ENCODE peak calls at places on chromosome 12, in eight cellular contexts. S is activated naive CD8-positive, alpha-beta T cell treated with anti-CD3 and anti-CD28 coated beads for 36 hours; N is HT1080; J is cardiac muscle cell; B is RPMI8226; W is GM18507; M is ELR; F is fibroblast of villous mesenchyme. E is an unnamed sample.

GRCh38 chr12:32920506-32921085 is 24.0 kb upstream of the PKP2 start:
- DNase-seq in S (no peak), N (no peak), J (no peak), B (no peak), W (no peak), M (peak; percentile 1), F (no peak), E (no peak)

GRCh38 chr12:57148469-57149308 is 1.3 kb upstream of the LRP1-AS start:
- DNase-seq in S (no peak), N (peak; percentile 32), J (peak; percentile 90), B (no peak), W (no peak), M (peak; percentile 63), F (peak; percentile 91), E (no peak)

GRCh38 chr12:23361971-23362370 is 587.5 kb downstream of the SOX5 start:
- DNase-seq in S (no peak), N (no peak), J (no peak), B (no peak), W (no peak), M (no peak), F (no peak), E (no peak)

GRCh38 chr12:64826234-64826633 is 1.8 kb downstream of the TBC1D30 start:
- DNase-seq in S (peak; percentile 57), N (peak; percentile 18), J (peak; percentile 76), B (peak; percentile 19), W (no peak), M (peak; percentile 42), F (peak; percentile 41), E (peak; percentile 78)

GRCh38 chr12:92570056-92570753 is 132.6 kb upstream of the PLEKHG7 start:
- DNase-seq in S (peak; percentile 20), N (peak; percentile 78), J (peak; percentile 90), B (peak; percentile 67), W (no peak), M (peak; percentile 81), F (peak; percentile 89), E (peak; percentile 85)

GRCh38 chr12:93273834-93274705 is 103.7 kb upstream of the NUDT4 start:
- DNase-seq in S (no peak), N (no peak), J (no peak), B (no peak), W (no peak), M (no peak), F (no peak), E (peak; percentile 45)

GRCh38 chr12:101654442-101654841 is 43.0 kb upstream of the CHPT1 start:
- DNase-seq in S (no peak), N (no peak), J (no peak), B (no peak), W (no peak), M (no peak), F (no peak), E (no peak)

GRCh38 chr12:639566-639965 is 23.7 kb downstream of the NINJ2 start:
- DNase-seq in S (peak; percentile 15), N (no peak), J (no peak), B (no peak), W (no peak), M (no peak), F (no peak), E (no peak)

GRCh38 chr12:116026768-116027550 is 250.5 kb downstream of the MED13L start:
- DNase-seq in S (peak; percentile 1), N (no peak), J (no peak), B (no peak), W (no peak), M (no peak), F (no peak), E (no peak)

GRCh38 chr12:107491856-107492255 is 193.7 kb upstream of the PWP1 start:
- DNase-seq in S (no peak), N (peak; percentile 47), J (peak; percentile 11), B (no peak), W (no peak), M (no peak), F (no peak), E (no peak)

GRCh38 chr12:29220632-29221336 is 71.7 kb downstream of the FAR2 start:
- DNase-seq in S (no peak), N (no peak), J (no peak), B (no peak), W (no peak), M (no peak), F (peak; percentile 23), E (no peak)

GRCh38 chr12:26700430-26700829 is 132.6 kb downstream of the ITPR2 start:
- DNase-seq in S (no peak), N (no peak), J (no peak), B (no peak), W (no peak), M (no peak), F (peak; percentile 48), E (no peak)

GRCh38 chr12:39127401-39127800 is 222.0 kb upstream of the CPNE8 start:
- DNase-seq in S (no peak), N (peak; percentile 90), J (peak; percentile 43), B (no peak), W (no peak), M (peak; percentile 21), F (peak; percentile 40), E (no peak)

GRCh38 chr12:100473050-100473715 is 483 bp upstream of the NR1H4 start:
- DNase-seq in S (no peak), N (peak; percentile 75), J (peak; percentile 24), B (no peak), W (no peak), M (no peak), F (no peak), E (no peak)

GRCh38 chr12:94262228-94263010 is 114.0 kb downstream of the PLXNC1 start:
- DNase-seq in S (peak; percentile 82), N (peak; percentile 77), J (peak; percentile 99), B (no peak), W (peak; percentile 58), M (peak; percentile 84), F (peak; percentile 93), E (no peak)

GRCh38 chr12:14505626-14506596 is 61.8 kb downstream of the PLBD1 start:
- DNase-seq in S (no peak), N (no peak), J (peak; percentile 39), B (no peak), W (no peak), M (no peak), F (no peak), E (no peak)

GRCh38 chr12:104957388-104958008 is 592 bp downstream of the SLC41A2 start:
- DNase-seq in S (peak; percentile 37), N (peak; percentile 10), J (no peak), B (peak; percentile 41), W (peak; percentile 14), M (peak; percentile 37), F (no peak), E (no peak)

GRCh38 chr12:47878293-47878917 is 26.4 kb downstream of the VDR start:
- DNase-seq in S (no peak), N (no peak), J (no peak), B (no peak), W (no peak), M (no peak), F (no peak), E (no peak)

GRCh38 chr12:32995623-32996022 is 99.0 kb upstream of the PKP2 start:
- DNase-seq in S (no peak), N (no peak), J (no peak), B (no peak), W (no peak), M (no peak), F (no peak), E (no peak)

GRCh38 chr12:50271724-50272247 is 11.5 kb downstream of the LIMA1 start:
- DNase-seq in S (no peak), N (no peak), J (peak; percentile 74), B (no peak), W (no peak), M (no peak), F (peak; percentile 86), E (no peak)

GRCh38 chr12:18808221-18808620 is 70.3 kb downstream of the CAPZA3 start:
- DNase-seq in S (no peak), N (no peak), J (no peak), B (no peak), W (no peak), M (no peak), F (no peak), E (no peak)

GRCh38 chr12:122028165-122028591 is 6.5 kb downstream of the BCL7A start:
- DNase-seq in S (no peak), N (peak; percentile 21), J (no peak), B (no peak), W (no peak), M (peak; percentile 24), F (no peak), E (no peak)

GRCh38 chr12:34033628-34034296 is 11.5 kb downstream of the ALG10 start:
- DNase-seq in S (no peak), N (no peak), J (peak; percentile 46), B (peak; percentile 44), W (no peak), M (peak; percentile 58), F (peak; percentile 40), E (no peak)

GRCh38 chr12:125079943-125080645 is 14.9 kb downstream of the AACS start:
- DNase-seq in S (no peak), N (no peak), J (peak; percentile 13), B (no peak), W (no peak), M (no peak), F (peak; percentile 85), E (no peak)

GRCh38 chr12:121524196-121524930 is 56.5 kb downstream of the KDM2B start:
- DNase-seq in S (no peak), N (no peak), J (no peak), B (no peak), W (no peak), M (no peak), F (no peak), E (peak; percentile 80)

GRCh38 chr12:131639270-131639940 is 71.5 kb upstream of the SFSWAP start:
- DNase-seq in S (no peak), N (no peak), J (no peak), B (no peak), W (no peak), M (no peak), F (no peak), E (no peak)

GRCh38 chr12:99911967-99912366 is 72.8 kb downstream of the ANKS1B start:
- DNase-seq in S (no peak), N (no peak), J (peak; percentile 0), B (no peak), W (peak; percentile 7), M (peak; percentile 9), F (peak; percentile 56), E (no peak)

E was measured in retina.